ENCODE peak calls at places on chromosomes 4 and X, in nine cellular contexts. U is upper lobe of left lung, X is HL-60, T is psoas muscle, V is foreskin fibroblast, R is K562, K is DMS153, W is posterior cingulate gyrus, C is HCEC 1CT. Y is an unnamed sample.

GRCh38 chr4:31104033-31104432 is 383.9 kb downstream of the PCDH7 start:
- DNase-seq in X (no peak), U (no peak), W (no peak), V (no peak), T (no peak), R (no peak), C (no peak), K (no peak), Y (no peak)

GRCh38 chr4:74189331-74190043 is 31.6 kb downstream of the MTHFD2L start:
- DNase-seq in C (peak; percentile 27), W (no peak), R (peak; percentile 48), X (peak; percentile 15), U (no peak), T (no peak), V (peak; percentile 59), K (peak; percentile 43), Y (peak; percentile 69)

GRCh38 chr4:52750819-52751348 is 341 bp downstream of the ERVMER34-1 start:
- DNase-seq in T (peak; percentile 30), X (no peak), V (peak; percentile 44), U (peak; percentile 86), K (no peak), W (no peak), C (no peak), R (no peak), Y (peak; percentile 7)

GRCh38 chr4:163161536-163162205 is 5.0 kb downstream of the NAF1 start:
- DNase-seq in T (no peak), X (no peak), C (peak; percentile 69), V (peak; percentile 77), K (no peak), W (no peak), R (no peak), U (no peak), Y (no peak)

GRCh38 chr4:146458594-146458993 is 63.1 kb downstream of the SLC10A7 start:
- DNase-seq in C (no peak), W (no peak), K (no peak), R (no peak), V (no peak), X (no peak), U (no peak), T (no peak), Y (peak; percentile 2)

GRCh38 chrX:74453178-74453577 is 31.9 kb downstream of the SLC16A2 start:
- DNase-seq in U (no peak), T (no peak), C (no peak), V (no peak), X (no peak), K (no peak), W (no peak), R (no peak), Y (no peak)

GRCh38 chr4:2217726-2218125 is 24.2 kb downstream of the HAUS3 start:
- DNase-seq in R (no peak), V (peak; percentile 49), U (no peak), K (no peak), C (peak; percentile 7), X (no peak), W (no peak), T (no peak), Y (no peak)

GRCh38 chr4:148254818-148255366 is 187.3 kb downstream of the NR3C2 start:
- DNase-seq in C (no peak), T (no peak), R (no peak), X (no peak), U (no peak), W (no peak), V (no peak), K (no peak), Y (no peak)

GRCh38 chrX:77431227-77431626 is 16.0 kb upstream of the FGF16 start:
- DNase-seq in R (no peak), W (no peak), K (no peak), C (no peak), T (peak; percentile 26), V (peak; percentile 87), U (no peak), X (peak; percentile 83), Y (no peak)

GRCh38 chr4:184288451-184289178 is 70.9 kb upstream of the ENPP6 start:
- DNase-seq in U (no peak), W (no peak), V (no peak), T (no peak), R (no peak), K (peak; percentile 13), C (no peak), X (no peak), Y (no peak)

GRCh38 chrX:139890991-139891700 is 41.7 kb downstream of the ATP11C start:
- DNase-seq in V (peak; percentile 74), R (peak; percentile 45), X (no peak), C (peak; percentile 76), U (no peak), T (no peak), W (no peak), K (no peak), Y (peak; percentile 18)

GRCh38 chr4:90159193-90159592 is 32.0 kb downstream of the CCSER1 start:
- DNase-seq in C (no peak), W (no peak), K (no peak), T (no peak), X (no peak), V (no peak), U (no peak), R (no peak), Y (no peak)